ENCODE peak calls at places on chromosome 10, in ten cellular contexts. One of them, this sample, is unnamed.

GRCh38 chr10:22505923-22506685 is 160.8 kb downstream of the SPAG6 start:
- DNase-seq in stimulated activated naive B cell treated with anti-CD40 and anti-IgM and Interleukin-4, amounts not matched to agents 10 μg/mL and 1 μg/mL and 100 μg/mL, for 72 hours: peak; percentile 47
- DNase-seq in stimulated activated CD4-positive, alpha-beta T cell treated with anti-CD3 and anti-CD28 coated beads, Interleukin-12 subunit alpha, Interleukin-12 subunit beta, amount 100 ng/mL, for 48 hours: peak; percentile 8
- DNase-seq in activated effector memory CD4-positive, alpha-beta T cell treated with Interleukin-2 at 50 U/mL for 16 hours: no peak
- DNase-seq in T follicular helper cell: no peak
- DNase-seq in HCT116: no peak
- DNase-seq in NCI-H345: no peak
- DNase-seq in vagina: no peak
- DNase-seq in HFFc6: peak; percentile 7
- DNase-seq in activated gamma-delta T cell treated with Interleukin-2 at 50 U/mL for 16 hours: peak; percentile 63
- DNase-seq in this sample: no peak

GRCh38 chr10:22816298-22816653 is 101.9 kb upstream of the PIP4K2A start:
- DNase-seq in NCI-H345: no peak
- DNase-seq in vagina: no peak
- DNase-seq in activated effector memory CD4-positive, alpha-beta T cell treated with Interleukin-2 at 50 U/mL for 16 hours: no peak
- DNase-seq in HFFc6: peak; percentile 91
- DNase-seq in stimulated activated naive B cell treated with anti-CD40 and anti-IgM and Interleukin-4, amounts not matched to agents 10 μg/mL and 1 μg/mL and 100 μg/mL, for 72 hours: no peak
- DNase-seq in T follicular helper cell: no peak
- DNase-seq in stimulated activated CD4-positive, alpha-beta T cell treated with anti-CD3 and anti-CD28 coated beads, Interleukin-12 subunit alpha, Interleukin-12 subunit beta, amount 100 ng/mL, for 48 hours: no peak
- DNase-seq in activated gamma-delta T cell treated with Interleukin-2 at 50 U/mL for 16 hours: no peak
- DNase-seq in HCT116: peak; percentile 89
- DNase-seq in this sample: no peak

GRCh38 chr10:51427758-51428157 is 271.6 kb downstream of the CSTF2T start:
- DNase-seq in stimulated activated CD4-positive, alpha-beta T cell treated with anti-CD3 and anti-CD28 coated beads, Interleukin-12 subunit alpha, Interleukin-12 subunit beta, amount 100 ng/mL, for 48 hours: no peak
- DNase-seq in stimulated activated naive B cell treated with anti-CD40 and anti-IgM and Interleukin-4, amounts not matched to agents 10 μg/mL and 1 μg/mL and 100 μg/mL, for 72 hours: no peak
- DNase-seq in activated gamma-delta T cell treated with Interleukin-2 at 50 U/mL for 16 hours: no peak
- DNase-seq in HCT116: no peak
- DNase-seq in HFFc6: no peak
- DNase-seq in T follicular helper cell: no peak
- DNase-seq in activated effector memory CD4-positive, alpha-beta T cell treated with Interleukin-2 at 50 U/mL for 16 hours: no peak
- DNase-seq in NCI-H345: no peak
- DNase-seq in vagina: no peak
- DNase-seq in this sample: no peak

GRCh38 chr10:88582806-88583583 is at the start of gene RNLS:
- DNase-seq in activated effector memory CD4-positive, alpha-beta T cell treated with Interleukin-2 at 50 U/mL for 16 hours: peak; percentile 65
- DNase-seq in stimulated activated naive B cell treated with anti-CD40 and anti-IgM and Interleukin-4, amounts not matched to agents 10 μg/mL and 1 μg/mL and 100 μg/mL, for 72 hours: peak; percentile 73
- DNase-seq in HCT116: no peak
- DNase-seq in activated gamma-delta T cell treated with Interleukin-2 at 50 U/mL for 16 hours: peak; percentile 55
- DNase-seq in HFFc6: no peak
- DNase-seq in vagina: peak; percentile 85
- DNase-seq in NCI-H345: peak; percentile 77
- DNase-seq in stimulated activated CD4-positive, alpha-beta T cell treated with anti-CD3 and anti-CD28 coated beads, Interleukin-12 subunit alpha, Interleukin-12 subunit beta, amount 100 ng/mL, for 48 hours: peak; percentile 52
- DNase-seq in T follicular helper cell: peak; percentile 37
- DNase-seq in this sample: peak; percentile 93

GRCh38 chr10:70528726-70529362 is 50.3 kb downstream of the PALD1 start:
- DNase-seq in stimulated activated naive B cell treated with anti-CD40 and anti-IgM and Interleukin-4, amounts not matched to agents 10 μg/mL and 1 μg/mL and 100 μg/mL, for 72 hours: no peak
- DNase-seq in HFFc6: peak; percentile 45
- DNase-seq in vagina: no peak
- DNase-seq in HCT116: peak; percentile 34
- DNase-seq in stimulated activated CD4-positive, alpha-beta T cell treated with anti-CD3 and anti-CD28 coated beads, Interleukin-12 subunit alpha, Interleukin-12 subunit beta, amount 100 ng/mL, for 48 hours: no peak
- DNase-seq in T follicular helper cell: no peak
- DNase-seq in NCI-H345: no peak
- DNase-seq in activated gamma-delta T cell treated with Interleukin-2 at 50 U/mL for 16 hours: no peak
- DNase-seq in activated effector memory CD4-positive, alpha-beta T cell treated with Interleukin-2 at 50 U/mL for 16 hours: no peak
- DNase-seq in this sample: no peak

GRCh38 chr10:79105164-79105739 is 36.5 kb downstream of the ZMIZ1 start:
- DNase-seq in HFFc6: no peak
- DNase-seq in stimulated activated naive B cell treated with anti-CD40 and anti-IgM and Interleukin-4, amounts not matched to agents 10 μg/mL and 1 μg/mL and 100 μg/mL, for 72 hours: no peak
- DNase-seq in HCT116: no peak
- DNase-seq in NCI-H345: peak; percentile 7
- DNase-seq in activated gamma-delta T cell treated with Interleukin-2 at 50 U/mL for 16 hours: no peak
- DNase-seq in activated effector memory CD4-positive, alpha-beta T cell treated with Interleukin-2 at 50 U/mL for 16 hours: no peak
- DNase-seq in stimulated activated CD4-positive, alpha-beta T cell treated with anti-CD3 and anti-CD28 coated beads, Interleukin-12 subunit alpha, Interleukin-12 subunit beta, amount 100 ng/mL, for 48 hours: no peak
- DNase-seq in T follicular helper cell: no peak
- DNase-seq in vagina: no peak
- DNase-seq in this sample: no peak

GRCh38 chr10:119516381-119517234 is 25.9 kb downstream of the RGS10 start:
- DNase-seq in T follicular helper cell: peak; percentile 46
- DNase-seq in activated gamma-delta T cell treated with Interleukin-2 at 50 U/mL for 16 hours: peak; percentile 55
- DNase-seq in HCT116: no peak
- DNase-seq in stimulated activated naive B cell treated with anti-CD40 and anti-IgM and Interleukin-4, amounts not matched to agents 10 μg/mL and 1 μg/mL and 100 μg/mL, for 72 hours: peak; percentile 64
- DNase-seq in vagina: no peak
- DNase-seq in HFFc6: no peak
- DNase-seq in activated effector memory CD4-positive, alpha-beta T cell treated with Interleukin-2 at 50 U/mL for 16 hours: peak; percentile 52
- DNase-seq in stimulated activated CD4-positive, alpha-beta T cell treated with anti-CD3 and anti-CD28 coated beads, Interleukin-12 subunit alpha, Interleukin-12 subunit beta, amount 100 ng/mL, for 48 hours: peak; percentile 46
- DNase-seq in NCI-H345: no peak
- DNase-seq in this sample: no peak

GRCh38 chr10:91409869-91410637 is at the start of gene HECTD2:
- DNase-seq in NCI-H345: peak; percentile 83
- DNase-seq in T follicular helper cell: peak; percentile 73
- DNase-seq in HFFc6: peak; percentile 58
- DNase-seq in activated effector memory CD4-positive, alpha-beta T cell treated with Interleukin-2 at 50 U/mL for 16 hours: peak; percentile 72
- DNase-seq in stimulated activated naive B cell treated with anti-CD40 and anti-IgM and Interleukin-4, amounts not matched to agents 10 μg/mL and 1 μg/mL and 100 μg/mL, for 72 hours: peak; percentile 80
- DNase-seq in vagina: no peak
- DNase-seq in activated gamma-delta T cell treated with Interleukin-2 at 50 U/mL for 16 hours: peak; percentile 76
- DNase-seq in HCT116: peak; percentile 19
- DNase-seq in stimulated activated CD4-positive, alpha-beta T cell treated with anti-CD3 and anti-CD28 coated beads, Interleukin-12 subunit alpha, Interleukin-12 subunit beta, amount 100 ng/mL, for 48 hours: peak; percentile 63
- DNase-seq in this sample: peak; percentile 94

GRCh38 chr10:114255227-114255626 is 16.2 kb downstream of the VWA2 start:
- DNase-seq in HFFc6: no peak
- DNase-seq in HCT116: no peak
- DNase-seq in T follicular helper cell: no peak
- DNase-seq in stimulated activated CD4-positive, alpha-beta T cell treated with anti-CD3 and anti-CD28 coated beads, Interleukin-12 subunit alpha, Interleukin-12 subunit beta, amount 100 ng/mL, for 48 hours: no peak
- DNase-seq in activated gamma-delta T cell treated with Interleukin-2 at 50 U/mL for 16 hours: no peak
- DNase-seq in stimulated activated naive B cell treated with anti-CD40 and anti-IgM and Interleukin-4, amounts not matched to agents 10 μg/mL and 1 μg/mL and 100 μg/mL, for 72 hours: no peak
- DNase-seq in activated effector memory CD4-positive, alpha-beta T cell treated with Interleukin-2 at 50 U/mL for 16 hours: no peak
- DNase-seq in vagina: no peak
- DNase-seq in NCI-H345: no peak
- DNase-seq in this sample: no peak

GRCh38 chr10:34716958-34717357 is 98.1 kb downstream of the PARD3 start:
- DNase-seq in T follicular helper cell: no peak
- DNase-seq in HCT116: no peak
- DNase-seq in vagina: no peak
- DNase-seq in HFFc6: no peak
- DNase-seq in stimulated activated naive B cell treated with anti-CD40 and anti-IgM and Interleukin-4, amounts not matched to agents 10 μg/mL and 1 μg/mL and 100 μg/mL, for 72 hours: no peak
- DNase-seq in stimulated activated CD4-positive, alpha-beta T cell treated with anti-CD3 and anti-CD28 coated beads, Interleukin-12 subunit alpha, Interleukin-12 subunit beta, amount 100 ng/mL, for 48 hours: no peak
- DNase-seq in activated gamma-delta T cell treated with Interleukin-2 at 50 U/mL for 16 hours: no peak
- DNase-seq in NCI-H345: no peak
- DNase-seq in activated effector memory CD4-positive, alpha-beta T cell treated with Interleukin-2 at 50 U/mL for 16 hours: no peak
- DNase-seq in this sample: no peak

GRCh38 chr10:124827474-124827873 is 25.9 kb downstream of the ABRAXAS2 start:
- DNase-seq in activated effector memory CD4-positive, alpha-beta T cell treated with Interleukin-2 at 50 U/mL for 16 hours: no peak
- DNase-seq in T follicular helper cell: no peak
- DNase-seq in stimulated activated naive B cell treated with anti-CD40 and anti-IgM and Interleukin-4, amounts not matched to agents 10 μg/mL and 1 μg/mL and 100 μg/mL, for 72 hours: no peak
- DNase-seq in NCI-H345: no peak
- DNase-seq in HCT116: no peak
- DNase-seq in vagina: no peak
- DNase-seq in HFFc6: peak; percentile 8
- DNase-seq in stimulated activated CD4-positive, alpha-beta T cell treated with anti-CD3 and anti-CD28 coated beads, Interleukin-12 subunit alpha, Interleukin-12 subunit beta, amount 100 ng/mL, for 48 hours: no peak
- DNase-seq in activated gamma-delta T cell treated with Interleukin-2 at 50 U/mL for 16 hours: no peak
- DNase-seq in this sample: no peak

This sample was measured in kidney.